ENCODE peak calls at places on chromosome 13, in four cellular contexts. J is body of pancreas, C is heart right ventricle, F is foreskin fibroblast. R is an unnamed sample.

GRCh38 chr13:59458908-59459579 is 704.7 kb downstream of the DIAPH3 start:
- DNase-seq in J (peak), C (peak), F (peak), R (peak)

GRCh38 chr13:31970237-31970930 is 61.2 kb upstream of the FRY start:
- DNase-seq in J (no peak), C (no peak), F (peak), R (peak)

GRCh38 chr13:33262069-33262487 is 23.5 kb downstream of the STARD13 start:
- DNase-seq in J (no peak), C (no peak), F (no peak), R (no peak)

GRCh38 chr13:45830121-45830520 is 21.4 kb downstream of the SIAH3 start:
- DNase-seq in J (no peak), C (no peak), F (no peak), R (no peak)

GRCh38 chr13:85520445-85520844 is 278.8 kb downstream of the SLITRK6 start:
- DNase-seq in J (no peak), C (no peak), F (no peak), R (peak)

GRCh38 chr13:80862466-80862865 is 521.5 kb upstream of the SPRY2 start:
- DNase-seq in J (no peak), C (no peak), F (no peak), R (peak)

GRCh38 chr13:70191034-70191433 is 82.8 kb upstream of the KLHL1 start:
- DNase-seq in J (no peak), C (no peak), F (no peak), R (no peak)

GRCh38 chr13:36431204-36432105 is 840 bp upstream of the CCNA1 start:
- DNase-seq in J (no peak), C (no peak), F (no peak), R (no peak)

GRCh38 chr13:102799544-102800144 is 725 bp downstream of the BIVM start:
- DNase-seq in J (peak), C (no peak), F (no peak), R (peak)

GRCh38 chr13:42484396-42484795 is 89.6 kb upstream of the TNFSF11 start:
- DNase-seq in J (no peak), C (no peak), F (no peak), R (peak)

GRCh38 chr13:60453490-60453889 is 56.5 kb downstream of the TDRD3 start:
- DNase-seq in J (no peak), C (no peak), F (no peak), R (peak)

GRCh38 chr13:73934215-73934623 is 200.0 kb downstream of the KLF12 start:
- DNase-seq in J (no peak), C (no peak), F (no peak), R (no peak)

GRCh38 chr13:99505814-99506269 is 4.6 kb downstream of the TM9SF2 start:
- DNase-seq in J (no peak), C (no peak), F (no peak), R (peak)
- TF ChIP-seq CTCF in J (peak), C (no peak), F (no peak), R (no peak)

GRCh38 chr13:98144501-98145350 is 1.8 kb downstream of the FARP1 start:
- DNase-seq in J (peak), C (no peak), F (peak), R (peak)
- H3K4me3 ChIP-seq in J (peak), C (peak), F (peak), R (peak)

GRCh38 chr13:88063741-88064140 is 392.6 kb downstream of the SLITRK5 start:
- DNase-seq in J (no peak), C (no peak), F (no peak), R (no peak)

GRCh38 chr13:88068316-88068715 is 397.1 kb downstream of the SLITRK5 start:
- DNase-seq in J (no peak), C (no peak), F (no peak), R (peak)

GRCh38 chr13:88066847-88067246 is 395.7 kb downstream of the SLITRK5 start:
- DNase-seq in J (no peak), C (no peak), F (no peak), R (no peak)

GRCh38 chr13:88071371-88071770 is 400.2 kb downstream of the SLITRK5 start:
- DNase-seq in J (no peak), C (no peak), F (no peak), R (no peak)

DNA sequence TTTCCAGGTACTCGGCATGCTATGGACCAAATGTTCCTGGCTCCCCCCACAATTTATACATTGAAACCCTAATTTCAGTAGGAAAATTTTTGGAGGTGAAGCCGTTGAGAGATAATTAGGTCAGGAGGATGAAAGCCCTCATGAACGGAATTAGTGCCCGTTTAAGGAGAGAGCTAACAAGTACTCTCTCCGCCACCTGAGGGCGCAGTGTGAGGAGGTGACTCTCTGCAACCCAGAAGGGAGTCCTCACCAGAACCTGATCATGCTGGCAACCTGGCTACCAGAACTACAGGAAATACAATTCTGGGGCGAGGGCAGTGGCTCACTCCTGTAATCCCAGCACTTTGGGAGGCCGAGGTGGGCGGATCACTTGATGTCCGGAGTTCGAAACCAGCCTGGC is 397.8 kb downstream of the SLITRK5 start:
- DNase-seq in J (peak), C (no peak), F (no peak), R (no peak)
- TF ChIP-seq CTCF in J (no peak), C (no peak), F (no peak), R (no peak)

DNA sequence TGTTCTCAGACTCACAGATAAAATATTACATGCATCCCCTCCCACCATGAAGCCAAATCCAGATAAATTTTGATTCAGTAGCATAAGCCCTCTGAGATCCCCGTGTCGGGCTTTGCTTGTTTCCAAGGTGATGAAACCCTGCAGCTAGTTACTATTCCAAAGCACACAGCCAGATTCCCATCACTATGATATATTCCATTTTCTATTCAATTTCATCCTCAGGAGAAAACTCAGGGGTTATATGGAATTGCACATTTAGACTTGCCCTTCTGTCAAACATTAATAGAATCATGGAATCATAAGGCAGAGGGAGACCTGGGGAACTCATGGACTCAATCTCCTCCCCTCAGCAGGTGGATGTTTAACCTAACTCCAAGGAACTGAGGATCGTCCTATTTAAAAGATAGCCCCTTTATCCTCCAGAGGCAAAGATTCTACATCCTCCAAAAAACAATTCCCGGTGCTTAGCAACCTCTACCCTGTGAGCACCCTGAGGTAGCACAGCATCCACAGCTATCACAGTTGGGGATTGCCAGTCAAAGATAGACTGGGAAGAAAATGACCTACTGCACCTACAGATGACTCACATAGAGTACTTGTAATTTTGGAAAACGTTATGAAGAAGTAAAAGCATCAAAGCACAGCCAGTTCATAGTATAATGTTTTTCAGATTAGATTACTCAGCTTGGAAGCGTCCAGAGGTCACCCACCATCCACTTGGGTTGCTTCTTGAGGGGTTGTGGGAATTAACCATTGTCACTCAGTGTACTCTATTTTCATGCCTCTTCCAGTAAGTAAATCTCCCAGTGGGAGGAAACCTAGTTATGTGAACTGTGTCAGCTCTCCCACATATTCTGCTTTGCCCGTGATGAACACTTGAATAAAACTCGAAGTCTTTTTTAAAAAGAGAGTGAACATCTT is 9.1 kb upstream of the FAM124A start:
- DNase-seq in J (no peak), C (no peak), F (no peak), R (peak)
- H3K4me3 ChIP-seq in J (no peak), C (no peak), F (no peak), R (no peak)

GRCh38 chr13:23888658-23889597 is at the start of gene MIPEP:
- DNase-seq in J (peak), C (peak), F (peak), R (peak)

DNA sequence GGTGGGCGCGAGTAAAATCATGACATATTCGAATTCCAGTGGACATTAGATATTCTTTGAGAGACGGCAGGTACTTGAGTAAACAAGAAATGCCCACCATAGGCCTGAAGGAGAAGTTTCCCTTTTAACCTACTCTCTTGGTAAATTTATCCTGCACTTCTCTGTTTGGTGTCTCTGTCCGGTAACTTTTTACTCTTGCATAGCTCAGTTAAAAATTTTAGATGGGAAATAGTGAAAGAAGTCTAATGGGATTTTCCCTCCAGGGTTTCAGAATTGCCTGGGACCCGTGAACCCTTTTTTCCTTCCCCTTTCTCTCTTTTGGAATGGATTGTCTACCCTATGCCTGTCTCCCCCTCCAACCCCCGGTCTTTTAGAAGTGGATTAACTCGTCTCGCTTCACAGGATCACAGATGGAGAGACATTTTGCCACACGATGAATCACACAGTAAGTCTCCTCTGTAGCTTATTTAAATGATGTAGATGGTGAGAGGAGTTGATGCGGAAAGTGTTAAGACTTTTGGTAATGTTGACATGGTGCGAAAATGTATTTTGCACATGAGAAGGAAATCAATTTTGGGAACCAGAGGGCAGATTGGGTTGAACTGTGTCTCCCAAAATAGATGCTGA is 511 bp upstream of the MIPEP start:
- DNase-seq in J (no peak), C (no peak), F (no peak), R (no peak)
- TF ChIP-seq CTCF in J (no peak), C (no peak), F (no peak), R (no peak)

GRCh38 chr13:49220035-49220855 is at the start of gene MLNR:
- DNase-seq in J (peak), C (peak), F (no peak), R (no peak)

GRCh38 chr13:49219647-49220034 is 497 bp upstream of the MLNR start:
- DNase-seq in J (no peak), C (no peak), F (no peak), R (peak)

GRCh38 chr13:49216334-49216733 is 3.8 kb upstream of the MLNR start:
- DNase-seq in J (no peak), C (no peak), F (no peak), R (no peak)

GRCh38 chr13:49218493-49219051 is 1.6 kb upstream of the MLNR start:
- DNase-seq in J (no peak), C (no peak), F (no peak), R (peak)

GRCh38 chr13:49217962-49218492 is 2.1 kb upstream of the MLNR start:
- DNase-seq in J (no peak), C (no peak), F (no peak), R (no peak)
- H3K4me3 ChIP-seq in J (no peak), C (no peak), F (no peak), R (no peak)

GRCh38 chr13:66200555-66200954 is 1029.6 kb downstream of the PCDH9 start:
- DNase-seq in J (no peak), C (no peak), F (peak), R (peak)
- TF ChIP-seq CTCF in J (no peak), C (no peak), F (no peak), R (peak)

GRCh38 chr13:76164290-76164689 is 528.2 kb downstream of the LMO7 start:
- DNase-seq in J (peak), C (no peak), F (no peak), R (no peak)
- H3K4me3 ChIP-seq in J (no peak), C (no peak), F (no peak), R (no peak)

GRCh38 chr13:79018166-79018565 is 359.2 kb upstream of the OBI1 start:
- DNase-seq in J (no peak), C (no peak), F (no peak), R (no peak)
- TF ChIP-seq CTCF in J (no peak), C (no peak), F (no peak), R (no peak)

DNA sequence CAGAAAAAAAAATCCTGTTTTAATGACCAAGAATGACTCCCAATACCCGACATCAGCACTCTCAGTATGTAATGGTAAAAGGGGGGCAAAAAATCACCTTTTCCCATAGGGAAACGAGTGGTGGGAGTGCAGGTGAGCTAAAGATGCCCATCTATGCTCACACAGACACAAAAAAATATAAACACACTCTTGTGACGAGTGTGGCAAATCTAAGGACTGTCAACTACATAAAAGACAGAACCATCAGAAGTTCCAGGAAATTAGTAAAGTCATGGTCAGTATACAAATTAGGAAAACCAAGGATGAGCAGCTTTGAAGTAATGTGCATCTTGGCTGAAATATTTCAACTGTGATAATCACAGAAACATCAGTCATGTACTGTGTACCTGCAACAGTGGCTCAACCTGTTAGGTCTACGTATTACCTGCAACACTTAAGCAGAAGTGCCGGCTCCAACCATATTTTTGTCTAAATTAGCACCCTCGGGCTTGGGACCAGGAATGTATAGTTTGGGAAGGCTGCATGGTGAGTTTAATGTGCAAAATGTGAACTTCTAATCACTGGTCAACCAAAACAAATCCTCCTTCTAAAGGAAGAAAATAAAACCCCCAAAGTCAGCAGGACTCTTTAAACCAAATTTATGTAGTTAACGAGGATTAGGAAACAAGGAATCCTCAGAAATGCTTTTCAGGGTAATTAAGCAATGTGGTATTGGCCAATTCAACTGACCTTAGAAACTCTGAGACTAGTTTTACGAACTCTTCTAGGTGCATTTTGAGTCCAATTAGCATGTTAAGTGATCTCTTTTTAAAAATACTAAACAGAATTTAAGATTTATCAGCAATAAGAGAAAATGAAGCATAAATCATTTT is 24.4 kb downstream of the ANKRD10 start:
- DNase-seq in J (no peak), C (no peak), F (no peak), R (no peak)
- H3K4me3 ChIP-seq in J (no peak), C (no peak), F (no peak), R (no peak)